ENCODE peak calls at places on chromosomes 7 and 10, in nine cellular contexts. Z is activated T-cell treated with anti-CD3 and anti-CD28 coated beads, Interleukin-2, amount 50 U/mL, for 24 hours; I is NAMALWA; M is astrocyte of the spinal cord; W is bronchial epithelial cell; R is GDM1; Q is occipital lobe; L is activated T-helper 9 cell treated with anti-CD3 and anti-CD28 coated beads, Interleukin-2, amount 50 U/mL, for 16 hours; U is left cardiac atrium. J is an unnamed sample.

GRCh38 chr10:133259603-133259992 is 17.1 kb downstream of the ADAM8 start:
- DNase-seq in Z (no peak), I (no peak), M (no peak), W (no peak), R (no peak), Q (no peak), L (no peak), U (no peak), J (no peak)

GRCh38 chr10:36019749-36020148 is 377.7 kb upstream of the FZD8 start:
- DNase-seq in Z (no peak), I (no peak), M (no peak), W (no peak), R (no peak), Q (no peak), L (no peak), U (no peak), J (no peak)

GRCh38 chr7:55491346-55491745 is 81.0 kb downstream of the VOPP1 start:
- DNase-seq in Z (no peak), I (no peak), M (no peak), W (no peak), R (no peak), Q (no peak), L (no peak), U (no peak), J (no peak)

GRCh38 chr7:114426380-114426779 is 11.8 kb downstream of the FOXP2 start:
- DNase-seq in Z (no peak), I (no peak), M (no peak), W (no peak), R (no peak), Q (no peak), L (no peak), U (no peak), J (no peak)

GRCh38 chr7:73647725-73648592 is 19.7 kb upstream of the VPS37D start:
- DNase-seq in Z (peak; percentile 61), I (no peak), M (no peak), W (no peak), R (no peak), Q (no peak), L (peak; percentile 15), U (no peak), J (no peak)

GRCh38 chr10:120336910-120337540 is 120.0 kb upstream of the PLPP4 start:
- DNase-seq in Z (peak; percentile 66), I (peak; percentile 71), M (peak; percentile 24), W (peak; percentile 55), R (no peak), Q (no peak), L (peak; percentile 15), U (no peak), J (no peak)

GRCh38 chr7:4048336-4048735 is 633.8 kb upstream of the FOXK1 start:
- DNase-seq in Z (no peak), I (no peak), M (no peak), W (no peak), R (no peak), Q (no peak), L (no peak), U (no peak), J (no peak)

GRCh38 chr7:22782616-22783232 is 39.9 kb downstream of the TOMM7 start:
- DNase-seq in Z (peak; percentile 79), I (peak; percentile 90), M (peak; percentile 41), W (peak; percentile 54), R (peak; percentile 32), Q (no peak), L (peak; percentile 51), U (peak; percentile 70), J (no peak)

GRCh38 chr10:34351161-34351560 is 463.9 kb downstream of the PARD3 start:
- DNase-seq in Z (no peak), I (no peak), M (no peak), W (no peak), R (no peak), Q (no peak), L (no peak), U (no peak), J (no peak)

GRCh38 chr7:23356726-23357125 is 57.6 kb downstream of the MALSU1 start:
- DNase-seq in Z (no peak), I (no peak), M (no peak), W (no peak), R (no peak), Q (no peak), L (no peak), U (no peak), J (no peak)

GRCh38 chr10:24259365-24260125 is 50.6 kb downstream of the KIAA1217 start:
- DNase-seq in Z (no peak), I (no peak), M (no peak), W (peak; percentile 59), R (no peak), Q (no peak), L (no peak), U (no peak), J (no peak)

GRCh38 chr7:114942443-114943175 is 20.7 kb downstream of the MDFIC start:
- DNase-seq in Z (no peak), I (no peak), M (no peak), W (no peak), R (no peak), Q (no peak), L (no peak), U (no peak), J (no peak)

GRCh38 chr10:89384474-89385324 is 6.8 kb downstream of the IFIT1B start:
- DNase-seq in Z (no peak), I (peak; percentile 13), M (no peak), W (no peak), R (peak; percentile 54), Q (no peak), L (no peak), U (no peak), J (no peak)

GRCh38 chr7:50068850-50069551 is 24.0 kb downstream of the ZPBP start:
- DNase-seq in Z (no peak), I (peak; percentile 35), M (peak; percentile 67), W (peak; percentile 76), R (no peak), Q (no peak), L (no peak), U (no peak), J (no peak)

GRCh38 chr10:43752682-43753081 is 104.0 kb upstream of the ZNF32 start:
- DNase-seq in Z (no peak), I (no peak), M (no peak), W (no peak), R (no peak), Q (no peak), L (no peak), U (no peak), J (no peak)

GRCh38 chr10:117132751-117133231 is 5.3 kb downstream of the VAX1 start:
- DNase-seq in Z (no peak), I (no peak), M (no peak), W (no peak), R (no peak), Q (no peak), L (no peak), U (no peak), J (no peak)

GRCh38 chr7:29345590-29345989 is 151.0 kb downstream of the CHN2 start:
- DNase-seq in Z (no peak), I (peak; percentile 51), M (peak; percentile 20), W (no peak), R (peak; percentile 60), Q (no peak), L (no peak), U (peak; percentile 43), J (no peak)

GRCh38 chr7:91872928-91873327 is 7.6 kb downstream of the MTERF1 start:
- DNase-seq in Z (no peak), I (no peak), M (no peak), W (no peak), R (no peak), Q (no peak), L (no peak), U (no peak), J (no peak)

GRCh38 chr10:73877533-73878160 is 3.3 kb upstream of the CAMK2G start:
- DNase-seq in Z (no peak), I (no peak), M (no peak), W (no peak), R (no peak), Q (peak; percentile 23), L (no peak), U (no peak), J (no peak)

GRCh38 chr7:158950914-158951635 is 94.7 kb downstream of the DYNC2I1 start:
- DNase-seq in Z (no peak), I (no peak), M (no peak), W (no peak), R (no peak), Q (no peak), L (no peak), U (no peak), J (no peak)

GRCh38 chr10:122504551-122504950 is 43.2 kb downstream of the HTRA1 start:
- DNase-seq in Z (no peak), I (no peak), M (peak; percentile 96), W (peak; percentile 76), R (no peak), Q (peak; percentile 87), L (no peak), U (peak; percentile 92), J (peak; percentile 96)

GRCh38 chr10:92575961-92576360 is 2.1 kb upstream of the IDE start:
- DNase-seq in Z (no peak), I (no peak), M (peak; percentile 37), W (peak; percentile 88), R (no peak), Q (no peak), L (no peak), U (no peak), J (no peak)

GRCh38 chr10:75929630-75930161 is 498.3 kb downstream of the LRMDA start:
- DNase-seq in Z (no peak), I (no peak), M (no peak), W (no peak), R (no peak), Q (no peak), L (no peak), U (no peak), J (no peak)

GRCh38 chr10:11345224-11346054 is 266.0 kb downstream of the USP6NL start:
- DNase-seq in Z (no peak), I (peak; percentile 61), M (no peak), W (peak; percentile 78), R (peak; percentile 20), Q (no peak), L (no peak), U (no peak), J (no peak)

GRCh38 chr10:92241158-92241500 is 49.7 kb downstream of the CPEB3 start:
- DNase-seq in Z (no peak), I (peak; percentile 64), M (no peak), W (no peak), R (no peak), Q (no peak), L (no peak), U (no peak), J (no peak)

GRCh38 chr7:50362712-50363282 is 58.3 kb downstream of the IKZF1 start:
- DNase-seq in Z (peak; percentile 59), I (no peak), M (no peak), W (no peak), R (no peak), Q (no peak), L (no peak), U (no peak), J (no peak)

GRCh38 chr7:131538791-131539179 is 17.6 kb downstream of the PODXL start:
- DNase-seq in Z (no peak), I (no peak), M (no peak), W (no peak), R (no peak), Q (no peak), L (no peak), U (peak; percentile 61), J (peak; percentile 14)

GRCh38 chr7:55190511-55191160 is 171.8 kb downstream of the EGFR start:
- DNase-seq in Z (no peak), I (no peak), M (no peak), W (no peak), R (no peak), Q (no peak), L (no peak), U (no peak), J (no peak)

GRCh38 chr7:754531-755420 is 27.7 kb upstream of the PRKAR1B start:
- DNase-seq in Z (no peak), I (no peak), M (no peak), W (no peak), R (no peak), Q (no peak), L (no peak), U (no peak), J (no peak)

GRCh38 chr7:108007762-108008161 is 4.8 kb upstream of the LAMB1 start:
- DNase-seq in Z (no peak), I (no peak), M (no peak), W (no peak), R (no peak), Q (no peak), L (no peak), U (no peak), J (no peak)

GRCh38 chr7:105932835-105933477 is 30.1 kb upstream of the CDHR3 start:
- DNase-seq in Z (no peak), I (no peak), M (peak; percentile 77), W (peak; percentile 10), R (no peak), Q (peak; percentile 53), L (no peak), U (peak; percentile 32), J (peak; percentile 45)

J was measured in amygdala.